ENCODE peak calls at places on chromosomes 11 and 22, in eight cellular contexts. R is activated CD4-positive, CD25-positive, alpha-beta regulatory T cell; S is amygdala; Z is nucleus accumbens; J is WTC11; T is posterior vena cava; Y is brain microvascular endothelial cell; W is dorsolateral prefrontal cortex. N is an unnamed sample.

GRCh38 chr11:85040166-85040565 is 587.0 kb downstream of the DLG2 start:
- DNase-seq in R (no peak), S (no peak), Z (no peak), J (no peak), T (no peak), Y (no peak), W (no peak), N (no peak)

GRCh38 chr11:133619973-133620372 is 87.7 kb upstream of the OPCML start:
- DNase-seq in R (no peak), S (no peak), Z (no peak), J (no peak), T (no peak), Y (no peak), W (no peak), N (no peak)

GRCh38 chr11:100972046-100972445 is 157.6 kb downstream of the PGR start:
- DNase-seq in R (no peak), S (no peak), Z (no peak), J (no peak), T (no peak), Y (no peak), W (no peak), N (no peak)

GRCh38 chr22:49871482-49871881 is 17.8 kb downstream of the ZBED4 start:
- DNase-seq in R (no peak), S (no peak), Z (no peak), J (no peak), T (peak; percentile 9), Y (no peak), W (no peak), N (no peak)

GRCh38 chr11:27718346-27718852 is 18.1 kb upstream of the BDNF start:
- DNase-seq in R (no peak), S (no peak), Z (no peak), J (peak; percentile 75), T (no peak), Y (peak; percentile 84), W (peak; percentile 68), N (peak; percentile 86)

GRCh38 chr11:112583246-112583893 is 322.7 kb upstream of the PLET1 start:
- DNase-seq in R (no peak), S (no peak), Z (no peak), J (no peak), T (no peak), Y (no peak), W (no peak), N (no peak)

GRCh38 chr11:128862913-128863660 is 4.0 kb downstream of the KCNJ1 start:
- DNase-seq in R (no peak), S (no peak), Z (no peak), J (no peak), T (no peak), Y (peak; percentile 28), W (no peak), N (no peak)

GRCh38 chr22:20533879-20534265 is 26.5 kb downstream of the MED15 start:
- DNase-seq in R (no peak), S (no peak), Z (peak; percentile 29), J (no peak), T (no peak), Y (no peak), W (peak; percentile 57), N (no peak)

GRCh38 chr11:100403817-100404216 is 283.3 kb upstream of the ARHGAP42 start:
- DNase-seq in R (no peak), S (no peak), Z (no peak), J (no peak), T (no peak), Y (peak; percentile 59), W (no peak), N (no peak)

GRCh38 chr22:31652911-31653684 is 8.9 kb downstream of the PISD start:
- DNase-seq in R (no peak), S (no peak), Z (no peak), J (no peak), T (no peak), Y (no peak), W (no peak), N (no peak)

GRCh38 chr11:66438009-66438503 is 592 bp downstream of the MRPL11 start:
- DNase-seq in R (no peak), S (no peak), Z (no peak), J (no peak), T (no peak), Y (no peak), W (no peak), N (no peak)

GRCh38 chr11:103993502-103993901 is 42.9 kb upstream of the DDI1 start:
- DNase-seq in R (no peak), S (no peak), Z (no peak), J (no peak), T (no peak), Y (no peak), W (no peak), N (no peak)

GRCh38 chr11:133946541-133947297 is 10.0 kb downstream of the IGSF9B start:
- DNase-seq in R (no peak), S (no peak), Z (no peak), J (peak; percentile 43), T (no peak), Y (no peak), W (peak; percentile 63), N (no peak)

GRCh38 chr11:126106929-126107328 is 44.3 kb upstream of the CDON start:
- DNase-seq in R (no peak), S (no peak), Z (no peak), J (no peak), T (peak; percentile 24), Y (no peak), W (no peak), N (no peak)

GRCh38 chr11:1604181-1604580 is 4.1 kb downstream of the KRTAP5-3 start:
- DNase-seq in R (no peak), S (no peak), Z (no peak), J (no peak), T (peak; percentile 69), Y (no peak), W (no peak), N (no peak)

GRCh38 chr11:45083544-45084087 is 62.8 kb upstream of the PRDM11 start:
- DNase-seq in R (no peak), S (no peak), Z (no peak), J (peak; percentile 75), T (no peak), Y (no peak), W (no peak), N (peak; percentile 26)

GRCh38 chr11:119154178-119154577 is 5.3 kb downstream of the ABCG4 start:
- DNase-seq in R (no peak), S (no peak), Z (no peak), J (no peak), T (no peak), Y (no peak), W (no peak), N (no peak)

GRCh38 chr11:18697581-18697980 is 998 bp upstream of the TMEM86A start:
- DNase-seq in R (no peak), S (no peak), Z (no peak), J (no peak), T (no peak), Y (no peak), W (no peak), N (no peak)

GRCh38 chr22:23591203-23591791 is 11.2 kb upstream of the IGLL1 start:
- DNase-seq in R (peak; percentile 21), S (no peak), Z (peak; percentile 42), J (peak; percentile 86), T (peak; percentile 80), Y (peak; percentile 53), W (peak; percentile 72), N (peak; percentile 34)

GRCh38 chr11:15062631-15063030 is 10.8 kb upstream of the CALCB start:
- DNase-seq in R (no peak), S (no peak), Z (no peak), J (no peak), T (no peak), Y (no peak), W (no peak), N (no peak)

GRCh38 chr11:2588809-2589537 is 110.8 kb downstream of the KCNQ1OT1 start:
- DNase-seq in R (no peak), S (no peak), Z (no peak), J (no peak), T (no peak), Y (no peak), W (no peak), N (no peak)

GRCh38 chr22:42959472-42960145 is 55.3 kb downstream of the PACSIN2 start:
- DNase-seq in R (no peak), S (no peak), Z (no peak), J (no peak), T (no peak), Y (peak; percentile 94), W (no peak), N (no peak)

N was measured in NCI-H1930.